ENCODE peak calls at places on chromosomes 11 and 22, in ten cellular contexts. S, H, P, F, C, L, J, K, I and N are unnamed samples.
A peak's percentile ranks its signal among the peaks of the same experiment; 100 is the strongest.

GRCh38 chr11:36404831-36405230 is 105.2 kb downstream of the TRAF6 start:
- DNase-seq in S (no peak), H (no peak), P (no peak), F (no peak), C (peak; percentile 67), L (no peak), J (no peak), K (no peak), I (no peak), N (no peak)

GRCh38 chr22:46084943-46085830 is 65.1 kb upstream of the PPARA start:
- DNase-seq in S (peak; percentile 89), H (peak; percentile 93), P (peak; percentile 94), F (peak; percentile 94), C (peak; percentile 98), L (peak; percentile 69), J (peak; percentile 93), K (peak; percentile 91), I (no peak), N (peak; percentile 91)

GRCh38 chr11:11864332-11864731 is 22.6 kb downstream of the USP47 start:
- DNase-seq in S (no peak), H (no peak), P (no peak), F (no peak), C (no peak), L (no peak), J (no peak), K (no peak), I (no peak), N (no peak)

GRCh38 chr11:115007851-115008250 is 329.5 kb downstream of the NXPE2 start:
- DNase-seq in S (no peak), H (no peak), P (no peak), F (no peak), C (no peak), L (no peak), J (no peak), K (no peak), I (no peak), N (no peak)

GRCh38 chr11:128171496-128171895 is 415.9 kb downstream of the ETS1 start:
- DNase-seq in S (peak; percentile 71), H (no peak), P (no peak), F (no peak), C (no peak), L (no peak), J (no peak), K (no peak), I (no peak), N (no peak)

GRCh38 chr11:132519226-132519860 is 1013.0 kb downstream of the OPCML start:
- DNase-seq in S (no peak), H (no peak), P (no peak), F (no peak), C (no peak), L (no peak), J (no peak), K (no peak), I (no peak), N (no peak)

GRCh38 chr22:31901388-31902137 is 42.8 kb upstream of the YWHAH start:
- DNase-seq in S (no peak), H (no peak), P (no peak), F (no peak), C (peak; percentile 42), L (no peak), J (no peak), K (no peak), I (no peak), N (no peak)

GRCh38 chr11:6249822-6250555 is 9.6 kb upstream of the CCKBR start:
- DNase-seq in S (peak; percentile 77), H (peak; percentile 93), P (peak; percentile 69), F (peak; percentile 88), C (peak; percentile 96), L (no peak), J (peak; percentile 88), K (peak; percentile 92), I (no peak), N (peak; percentile 73)

GRCh38 chr11:73186294-73186850 is 31.7 kb upstream of the P2RY2 start:
- DNase-seq in S (peak; percentile 93), H (no peak), P (no peak), F (no peak), C (no peak), L (no peak), J (peak; percentile 87), K (no peak), I (no peak), N (no peak)

GRCh38 chr22:47092896-47093311 is 330.5 kb downstream of the TBC1D22A start:
- DNase-seq in S (peak; percentile 11), H (no peak), P (no peak), F (no peak), C (peak; percentile 92), L (no peak), J (peak; percentile 19), K (peak; percentile 24), I (no peak), N (no peak)

GRCh38 chr11:126025822-126026221 is 36.8 kb downstream of the CDON start:
- DNase-seq in S (no peak), H (no peak), P (no peak), F (no peak), C (no peak), L (no peak), J (no peak), K (no peak), I (no peak), N (no peak)

GRCh38 chr11:134759314-134759713 is 347.3 kb upstream of the B3GAT1 start:
- DNase-seq in S (no peak), H (no peak), P (no peak), F (no peak), C (peak; percentile 66), L (no peak), J (no peak), K (no peak), I (no peak), N (no peak)

GRCh38 chr22:29907753-29908515 is 25.0 kb downstream of the MTMR3 start:
- DNase-seq in S (peak; percentile 94), H (peak; percentile 92), P (peak; percentile 90), F (peak; percentile 74), C (peak; percentile 52), L (peak; percentile 62), J (no peak), K (peak; percentile 92), I (no peak), N (peak; percentile 76)

GRCh38 chr22:49241174-49241851 is 586.4 kb downstream of the BRD1 start:
- DNase-seq in S (no peak), H (no peak), P (no peak), F (no peak), C (no peak), L (no peak), J (peak; percentile 42), K (peak; percentile 0), I (no peak), N (no peak)

GRCh38 chr22:49239264-49240015 is 588.2 kb downstream of the BRD1 start:
- DNase-seq in S (no peak), H (no peak), P (no peak), F (no peak), C (no peak), L (no peak), J (peak; percentile 44), K (peak; percentile 6), I (no peak), N (no peak)

GRCh38 chr22:49238181-49239141 is 589.2 kb downstream of the BRD1 start:
- DNase-seq in S (no peak), H (no peak), P (no peak), F (peak; percentile 43), C (no peak), L (no peak), J (peak; percentile 50), K (peak; percentile 7), I (no peak), N (no peak)

GRCh38 chr22:49240472-49240871 is 587.2 kb downstream of the BRD1 start:
- DNase-seq in S (no peak), H (no peak), P (no peak), F (no peak), C (no peak), L (no peak), J (peak; percentile 49), K (peak; percentile 2), I (no peak), N (no peak)

GRCh38 chr22:49240016-49240380 is 587.7 kb downstream of the BRD1 start:
- DNase-seq in S (no peak), H (no peak), P (no peak), F (no peak), C (no peak), L (no peak), J (peak; percentile 37), K (peak; percentile 2), I (no peak), N (no peak)
- H3K9me3 ChIP-seq in S (peaks cover 59% of the 10 kb centered on the region), H (peaks cover 8% of the 10 kb centered on the region), P (no peaks in the 10 kb centered on the region), F (no peaks in the 10 kb centered on the region), C (peaks cover 4% of the 10 kb centered on the region), L (no peaks in the 10 kb centered on the region), J (no peaks in the 10 kb centered on the region), K (no peaks in the 10 kb centered on the region), I (no peaks in the 10 kb centered on the region), N (no peaks in the 10 kb centered on the region)

GRCh38 chr11:47338396-47339241 is 13.9 kb downstream of the MYBPC3 start:
- DNase-seq in S (no peak), H (no peak), P (no peak), F (no peak), C (peak; percentile 66), L (no peak), J (no peak), K (no peak), I (no peak), N (no peak)

GRCh38 chr11:47342854-47343253 is 9.6 kb downstream of the MYBPC3 start:
- DNase-seq in S (no peak), H (no peak), P (no peak), F (no peak), C (peak; percentile 3), L (no peak), J (no peak), K (no peak), I (no peak), N (no peak)

GRCh38 chr11:47340010-47340409 is 12.5 kb downstream of the MYBPC3 start:
- DNase-seq in S (no peak), H (no peak), P (no peak), F (no peak), C (peak; percentile 27), L (no peak), J (no peak), K (no peak), I (no peak), N (no peak)

GRCh38 chr11:47342036-47342803 is 10.3 kb downstream of the MYBPC3 start:
- DNase-seq in S (no peak), H (no peak), P (no peak), F (no peak), C (peak; percentile 62), L (no peak), J (no peak), K (no peak), I (no peak), N (no peak)

GRCh38 chr11:47340980-47341775 is 11.3 kb downstream of the MYBPC3 start:
- DNase-seq in S (no peak), H (no peak), P (no peak), F (no peak), C (peak; percentile 65), L (no peak), J (no peak), K (no peak), I (no peak), N (peak; percentile 33)
- H3K4me3 ChIP-seq in S (no peak overlapping the region), H (no peak overlapping the region), P (no peak overlapping the region), F (no peak overlapping the region), C (no peak overlapping the region), L (no peak overlapping the region), J (no peak overlapping the region), K (no peak overlapping the region), I (no peak overlapping the region), N (no peak overlapping the region)

GRCh38 chr11:112783945-112784322 is 177.3 kb upstream of the NCAM1 start:
- DNase-seq in S (no peak), H (no peak), P (no peak), F (no peak), C (no peak), L (no peak), J (no peak), K (no peak), I (no peak), N (no peak)
- H3K27ac ChIP-seq in S (no peak overlapping the region), H (no peak overlapping the region), P (no peak overlapping the region), F (peak overlapping the region; percentile 64), C (no peak overlapping the region), L (no peak overlapping the region), J (peak overlapping the region; percentile 25), K (no peak overlapping the region), I (no peak overlapping the region), N (peak overlapping the region; percentile 75)

GRCh38 chr11:104490182-104490581 is 326.2 kb upstream of the PDGFD start:
- DNase-seq in S (no peak), H (no peak), P (no peak), F (no peak), C (no peak), L (no peak), J (no peak), K (no peak), I (no peak), N (no peak)
- H3K9me3 ChIP-seq in S (no peaks in the 10 kb centered on the region), H (peaks cover 55% of the 10 kb centered on the region), P (peaks cover 8% of the 10 kb centered on the region), F (no peaks in the 10 kb centered on the region), C (peaks cover 2% of the 10 kb centered on the region), L (no peaks in the 10 kb centered on the region), J (peaks cover 14% of the 10 kb centered on the region), K (no peaks in the 10 kb centered on the region), I (peaks cover 13% of the 10 kb centered on the region), N (peaks cover 49% of the 10 kb centered on the region)